ENCODE peak calls at places on chromosomes 11 and 22, in eight cellular contexts. P is IMR-90, D is sigmoid colon, M is body of pancreas, F is endothelial cell of umbilical vein, A is erythroblast, G is transverse colon, B is A549. E is an unnamed sample.
A peak's percentile ranks its signal among the peaks of the same experiment; 100 is the strongest.

GRCh38 chr11:17379383-17380180 is 8.9 kb downstream of the KCNJ11 start:
- DNase-seq in G (no peak), M (no peak), B (no peak), P (no peak), F (no peak), A (no peak), D (no peak), E (no peak)

GRCh38 chr11:78351193-78351592 is 66.4 kb downstream of the GAB2 start:
- DNase-seq in P (no peak), D (no peak), A (no peak), B (no peak), G (no peak), M (no peak), F (no peak), E (no peak)

GRCh38 chr11:100824041-100824440 is 137.0 kb downstream of the ARHGAP42 start:
- DNase-seq in F (no peak), P (no peak), D (no peak), G (no peak), A (no peak), B (no peak), M (no peak), E (no peak)

GRCh38 chr11:19756675-19757475 is 44.2 kb downstream of the NAV2 start:
- DNase-seq in D (peak; percentile 77), P (no peak), A (no peak), G (no peak), F (peak; percentile 46), M (no peak), B (no peak), E (no peak)

GRCh38 chr11:1406571-1407485 is 17.1 kb downstream of the BRSK2 start:
- DNase-seq in F (no peak), D (no peak), B (no peak), P (no peak), G (no peak), M (no peak), A (no peak), E (no peak)

GRCh38 chr11:16082532-16083055 is 273.8 kb downstream of the SOX6 start:
- DNase-seq in A (no peak), G (no peak), D (no peak), B (no peak), P (peak; percentile 13), M (no peak), F (peak; percentile 3), E (no peak)

GRCh38 chr11:110762596-110762995 is 50.4 kb upstream of the ARHGAP20 start:
- DNase-seq in M (no peak), P (peak; percentile 49), B (no peak), F (no peak), A (no peak), D (no peak), G (no peak), E (no peak)

GRCh38 chr11:29272019-29272654 is 744.7 kb downstream of the KCNA4 start:
- DNase-seq in M (no peak), B (peak; percentile 55), P (peak; percentile 55), D (no peak), A (no peak), F (peak; percentile 59), G (no peak), E (no peak)

GRCh38 chr11:44110231-44110679 is 14.8 kb downstream of the EXT2 start:
- DNase-seq in M (peak; percentile 49), B (peak; percentile 49), A (peak; percentile 70), G (peak; percentile 53), D (no peak), P (peak; percentile 40), F (peak; percentile 74), E (peak; percentile 45)

GRCh38 chr11:7527029-7527428 is 13.2 kb downstream of the PPFIBP2 start:
- DNase-seq in M (no peak), B (no peak), D (no peak), G (no peak), A (no peak), F (no peak), P (no peak), E (no peak)

GRCh38 chr11:8593935-8594909 is at the start of gene STK33:
- DNase-seq in G (peak; percentile 63), P (no peak), F (no peak), D (peak; percentile 71), A (peak; percentile 10), M (peak; percentile 68), B (peak; percentile 50), E (peak; percentile 68)

GRCh38 chr22:32706149-32706548 is 95.4 kb upstream of the TIMP3 start:
- DNase-seq in G (no peak), D (no peak), A (peak; percentile 16), B (peak; percentile 10), P (no peak), M (no peak), F (no peak), E (no peak)

GRCh38 chr22:29306830-29307657 is 594 bp downstream of the GAS2L1 start:
- DNase-seq in B (peak; percentile 64), A (peak; percentile 85), M (peak; percentile 83), G (peak; percentile 85), D (peak; percentile 91), F (peak; percentile 71), P (peak; percentile 61), E (peak; percentile 62)

GRCh38 chr11:94728541-94728940 is 39.6 kb upstream of the AMOTL1 start:
- DNase-seq in M (no peak), G (no peak), F (no peak), P (no peak), A (no peak), B (no peak), D (no peak), E (no peak)

GRCh38 chr11:115301029-115301428 is 203.2 kb downstream of the CADM1 start:
- DNase-seq in M (no peak), D (no peak), G (no peak), B (no peak), A (no peak), F (no peak), P (peak; percentile 73), E (no peak)

GRCh38 chr11:8262552-8263108 is 1.0 kb downstream of the LMO1 start:
- DNase-seq in D (peak; percentile 70), A (no peak), P (peak; percentile 55), M (peak; percentile 47), B (no peak), F (peak; percentile 31), G (peak; percentile 17), E (no peak)

GRCh38 chr11:73047773-73048371 is 94.2 kb downstream of the FCHSD2 start:
- DNase-seq in A (no peak), D (no peak), B (no peak), F (peak; percentile 34), G (no peak), M (no peak), P (no peak), E (no peak)

GRCh38 chr11:113147249-113147648 is 167.1 kb upstream of the TTC12 start:
- DNase-seq in F (no peak), D (no peak), M (no peak), P (no peak), A (no peak), G (no peak), B (no peak), E (no peak)

GRCh38 chr22:49951001-49951677 is 9.4 kb upstream of the PIM3 start:
- DNase-seq in P (peak; percentile 64), M (peak; percentile 100), G (peak; percentile 92), B (no peak), D (no peak), F (no peak), A (no peak), E (no peak)

GRCh38 chr11:2778630-2779498 is 79.1 kb upstream of the KCNQ1OT1 start:
- DNase-seq in G (peak; percentile 86), A (peak; percentile 97), M (peak; percentile 97), P (peak; percentile 63), D (peak; percentile 93), B (peak; percentile 26), F (peak; percentile 41), E (peak; percentile 90)

GRCh38 chr11:48900131-48900800 is 83.4 kb downstream of the TRIM51G start:
- DNase-seq in B (no peak), D (peak; percentile 43), G (no peak), F (no peak), P (no peak), M (no peak), A (no peak), E (no peak)

GRCh38 chr11:65578134-65578533 is 2.3 kb downstream of the EHBP1L1 start:
- DNase-seq in P (no peak), M (no peak), F (no peak), G (peak; percentile 6), B (no peak), A (no peak), D (peak; percentile 61), E (no peak)

GRCh38 chr11:65576232-65576866 is 496 bp downstream of the EHBP1L1 start:
- DNase-seq in B (no peak), M (no peak), P (no peak), D (peak; percentile 84), G (no peak), F (no peak), A (no peak), E (no peak)

GRCh38 chr11:65575568-65576231 is at the start of gene EHBP1L1:
- DNase-seq in A (peak; percentile 90), M (peak; percentile 61), B (peak; percentile 64), G (peak; percentile 89), D (peak; percentile 88), P (peak; percentile 28), F (peak; percentile 32), E (no peak)

GRCh38 chr11:65577756-65578109 is 1.9 kb downstream of the EHBP1L1 start:
- DNase-seq in A (no peak), D (peak; percentile 81), M (no peak), B (no peak), P (no peak), G (peak; percentile 15), F (no peak), E (no peak)

GRCh38 chr11:65576867-65577755 is 1.3 kb downstream of the EHBP1L1 start:
- DNase-seq in B (peak; percentile 81), D (peak; percentile 92), G (peak; percentile 81), P (peak; percentile 43), A (peak; percentile 76), F (peak; percentile 52), M (peak; percentile 86), E (peak; percentile 100)
- TF ChIP-seq POLR2A in B (no peak), D (peak; percentile 26), G (peak; percentile 48), P (peak; percentile 30), A (peak; percentile 71), F (no peak), M (peak; percentile 36), E (peak; percentile 62)

GRCh38 chr11:75112200-75112599 is 15.5 kb upstream of the OR2AT4 start:
- DNase-seq in D (no peak), A (no peak), G (no peak), P (no peak), B (no peak), F (no peak), M (no peak), E (no peak)
- TF ChIP-seq POLR2A in D (no peak), A (no peak), G (no peak), P (no peak), B (no peak), F (no peak), M (no peak), E (no peak)

GRCh38 chr11:45993438-45994064 is 71.1 kb downstream of the LARGE2 start:
- DNase-seq in D (peak; percentile 92), P (no peak), A (peak; percentile 80), G (peak; percentile 37), M (peak; percentile 54), F (no peak), B (no peak), E (no peak)
- TF ChIP-seq POLR2A in D (no peak), P (no peak), A (no peak), G (no peak), M (no peak), F (no peak), B (no peak), E (no peak)

GRCh38 chr22:25806579-25806978 is 64.6 kb downstream of the MYO18B start:
- DNase-seq in A (no peak), M (no peak), P (no peak), D (no peak), F (no peak), G (no peak), B (no peak), E (no peak)

GRCh38 chr22:25800766-25801165 is 58.8 kb downstream of the MYO18B start:
- DNase-seq in A (no peak), G (no peak), M (no peak), F (no peak), P (no peak), B (no peak), D (no peak), E (no peak)

GRCh38 chr22:25804676-25805075 is 62.7 kb downstream of the MYO18B start:
- DNase-seq in F (no peak), B (no peak), A (no peak), P (no peak), D (no peak), M (no peak), G (no peak), E (no peak)
- TF ChIP-seq POLR2A in F (no peak), B (no peak), A (no peak), P (no peak), D (no peak), M (no peak), G (no peak), E (no peak)

E was measured in H54.